ENCODE peak calls at places on chromosomes 3 and 15, in eight cellular contexts. Q is kidney tubule cell, J is mesothelial cell of epicardium, D is A673, F is mesenchymal stem cell, L is adrenal gland, P is PC-9, A is mucosa of gallbladder. M is an unnamed sample.

GRCh38 chr15:82880704-82881103 is 71.3 kb downstream of the WHAMM start:
- DNase-seq in P (no peak), D (no peak), Q (peak; percentile 12), L (no peak), J (no peak), F (no peak), A (no peak), M (no peak)

GRCh38 chr15:70055601-70056051 is 42.1 kb downstream of the TLE3 start:
- DNase-seq in J (peak; percentile 15), L (no peak), Q (no peak), P (no peak), D (no peak), F (no peak), A (no peak), M (no peak)

GRCh38 chr3:194267744-194268658 is 83.1 kb downstream of the CPN2 start:
- DNase-seq in D (no peak), L (peak; percentile 72), Q (no peak), F (peak; percentile 89), P (no peak), J (no peak), A (no peak), M (no peak)

GRCh38 chr3:121894191-121894990 is at the start of gene SLC15A2:
- DNase-seq in Q (peak; percentile 15), J (no peak), A (peak; percentile 23), P (no peak), F (no peak), D (peak; percentile 92), L (peak; percentile 19), M (peak; percentile 5)

GRCh38 chr15:66327736-66328135 is 28.7 kb downstream of the TIPIN start:
- DNase-seq in F (no peak), P (no peak), D (no peak), J (no peak), L (no peak), A (no peak), Q (no peak), M (no peak)

GRCh38 chr3:116280130-116280740 is 165.1 kb downstream of the LSAMP start:
- DNase-seq in Q (no peak), D (no peak), J (no peak), L (no peak), A (no peak), P (no peak), F (no peak), M (no peak)

GRCh38 chr3:119279101-119279554 is 15.1 kb upstream of the ARHGAP31 start:
- DNase-seq in D (no peak), P (no peak), A (peak; percentile 47), Q (peak; percentile 11), L (no peak), F (no peak), J (no peak), M (no peak)

GRCh38 chr3:117473981-117474563 is 764.5 kb downstream of the TUSC7 start:
- DNase-seq in D (no peak), P (no peak), Q (no peak), F (no peak), L (no peak), J (no peak), A (no peak), M (no peak)

GRCh38 chr3:49401758-49402157 is 10.0 kb downstream of the RHOA start:
- DNase-seq in Q (no peak), D (no peak), A (no peak), P (no peak), L (no peak), J (no peak), F (no peak), M (no peak)

GRCh38 chr15:88470625-88471372 is 3.3 kb downstream of the MRPS11 start:
- DNase-seq in Q (no peak), P (no peak), L (no peak), A (no peak), D (no peak), J (no peak), F (no peak), M (no peak)

GRCh38 chr3:168165390-168166269 is 69.9 kb upstream of the GOLIM4 start:
- DNase-seq in L (peak; percentile 65), J (no peak), D (peak; percentile 72), A (peak; percentile 73), Q (peak; percentile 71), F (peak; percentile 78), P (peak; percentile 46), M (peak; percentile 70)

GRCh38 chr3:37974121-37974927 is 16.3 kb upstream of the VILL start:
- DNase-seq in L (peak; percentile 65), D (peak; percentile 43), J (no peak), F (peak; percentile 63), A (peak; percentile 69), P (peak; percentile 62), Q (peak; percentile 72), M (no peak)

GRCh38 chr3:98350082-98350481 is 3.6 kb upstream of the OR5K4 start:
- DNase-seq in J (no peak), Q (no peak), F (no peak), P (no peak), A (no peak), L (no peak), D (no peak), M (no peak)

GRCh38 chr3:158532099-158532734 is 38.8 kb upstream of the MLF1 start:
- DNase-seq in D (peak; percentile 63), F (peak; percentile 69), L (no peak), P (peak; percentile 14), A (no peak), J (no peak), Q (peak; percentile 53), M (peak; percentile 10)

GRCh38 chr15:29822100-29822684 is at the start of gene TJP1:
- DNase-seq in A (peak; percentile 70), L (peak; percentile 87), F (peak; percentile 70), D (peak; percentile 80), J (peak; percentile 80), P (peak; percentile 86), Q (peak; percentile 88), M (no peak)

M was measured in SK-N-MC.